ENCODE peak calls at places on chromosome 9, in eight cellular contexts. D, C, K, L, Q, I, X and M are unnamed samples.

GRCh38 chr9:131013015-131013755 is 4.2 kb downstream of the LAMC3 start:
- DNase-seq in C (no peak), K (no peak), X (no peak), I (no peak), D (no peak), L (no peak), Q (no peak), M (no peak)

GRCh38 chr9:111805841-111806241 is 11.1 kb upstream of the SHOC1 start:
- DNase-seq in I (no peak), Q (no peak), X (no peak), K (peak; percentile 32), L (no peak), C (peak; percentile 76), D (peak; percentile 14), M (no peak)

GRCh38 chr9:1598270-1598669 is 416.9 kb upstream of the SMARCA2 start:
- DNase-seq in I (no peak), K (no peak), X (no peak), D (no peak), Q (no peak), L (no peak), C (no peak), M (no peak)

GRCh38 chr9:111955048-111955447 is 58.4 kb downstream of the UGCG start:
- DNase-seq in Q (no peak), L (no peak), I (no peak), X (no peak), C (no peak), K (no peak), D (no peak), M (no peak)

GRCh38 chr9:111052831-111053230 is 14.6 kb upstream of the LPAR1 start:
- DNase-seq in L (no peak), X (no peak), Q (no peak), K (peak; percentile 50), D (no peak), C (peak; percentile 41), I (no peak), M (peak; percentile 51)

GRCh38 chr9:135974220-135974573 is 13.0 kb upstream of the UBAC1 start:
- DNase-seq in C (no peak), X (no peak), L (no peak), K (no peak), D (no peak), I (no peak), Q (no peak), M (no peak)

GRCh38 chr9:134869554-134870310 is 10.9 kb upstream of the FCN2 start:
- DNase-seq in I (no peak), Q (peak; percentile 62), X (no peak), C (no peak), L (no peak), D (no peak), K (no peak), M (no peak)

GRCh38 chr9:128091144-128091543 is 23.1 kb downstream of the SLC25A25 start:
- DNase-seq in Q (peak; percentile 82), D (peak; percentile 83), K (peak; percentile 98), L (no peak), X (peak; percentile 40), C (peak; percentile 97), I (no peak), M (peak; percentile 63)

GRCh38 chr9:134442486-134443168 is 116.4 kb downstream of the RXRA start:
- DNase-seq in Q (no peak), D (no peak), K (peak; percentile 73), C (peak; percentile 41), X (no peak), I (no peak), L (no peak), M (no peak)

GRCh38 chr9:4286086-4286485 is 13.8 kb downstream of the GLIS3 start:
- DNase-seq in Q (no peak), C (no peak), L (no peak), X (no peak), K (no peak), D (no peak), I (no peak), M (no peak)

GRCh38 chr9:28135571-28135970 is 562.3 kb upstream of the C9orf72 start:
- DNase-seq in X (no peak), K (no peak), C (no peak), D (no peak), L (no peak), Q (no peak), I (no peak), M (no peak)